ENCODE peak calls at places on chromosomes 2 and 18, in five cellular contexts. R is vagina, K is left ventricle myocardium inferior, I is ovary, U is HFF-Myc. O is an unnamed sample.

GRCh38 chr2:118865106-118865505 is 17.7 kb upstream of the EN1 start:
- DNase-seq in I (no peak), U (peak; percentile 35), K (no peak), R (no peak), O (no peak)

GRCh38 chr2:76251342-76251741 is 540.6 kb upstream of the GCFC2 start:
- DNase-seq in R (no peak), K (no peak), I (no peak), U (no peak), O (no peak)

GRCh38 chr2:43950383-43951008 is 45.3 kb downstream of the LRPPRC start:
- DNase-seq in K (no peak), I (no peak), U (peak; percentile 6), R (no peak), O (no peak)

GRCh38 chr2:122750095-122750494 is 994.6 kb downstream of the TSN start:
- DNase-seq in R (no peak), K (no peak), U (no peak), I (no peak), O (no peak)

GRCh38 chr2:128563348-128563687 is 244.7 kb upstream of the HS6ST1 start:
- DNase-seq in U (peak; percentile 41), R (no peak), I (peak; percentile 82), K (peak; percentile 68), O (no peak)

GRCh38 chr2:11663427-11663826 is 6.6 kb downstream of the NTSR2 start:
- DNase-seq in U (peak; percentile 46), K (no peak), R (no peak), I (no peak), O (no peak)

GRCh38 chr2:10911291-10912075 is at the start of gene KCNF1:
- DNase-seq in K (no peak), R (no peak), I (no peak), U (no peak), O (no peak)

GRCh38 chr2:221025397-221025796 is 546.7 kb downstream of the EPHA4 start:
- DNase-seq in R (no peak), U (no peak), I (no peak), K (no peak), O (no peak)

GRCh38 chr2:120864981-120865380 is 129.3 kb downstream of the GLI2 start:
- DNase-seq in K (no peak), R (no peak), I (no peak), U (no peak), O (no peak)

GRCh38 chr2:26768759-26769500 is 4.8 kb downstream of the SLC35F6 start:
- DNase-seq in R (no peak), I (no peak), U (no peak), K (peak; percentile 66), O (no peak)

GRCh38 chr18:29874519-29875098 is 1167.9 kb downstream of the DSC3 start:
- DNase-seq in K (no peak), I (no peak), R (no peak), U (peak; percentile 11), O (no peak)

GRCh38 chr18:12908706-12909105 is 24.7 kb upstream of the PTPN2 start:
- DNase-seq in U (no peak), R (no peak), I (no peak), K (no peak), O (no peak)

GRCh38 chr18:14925281-14925709 is 177.3 kb downstream of the ANKRD30B start:
- DNase-seq in I (no peak), K (no peak), R (no peak), U (no peak), O (no peak)

GRCh38 chr2:190328748-190329147 is 9.1 kb upstream of the HIBCH start:
- DNase-seq in U (no peak), I (no peak), R (no peak), K (no peak), O (no peak)

GRCh38 chr2:120525056-120526046 is 179.4 kb downstream of the INHBB start:
- DNase-seq in U (no peak), I (no peak), K (no peak), R (no peak), O (no peak)

GRCh38 chr2:190910341-190911136 is 29.9 kb downstream of the GLS start:
- DNase-seq in K (no peak), U (no peak), R (no peak), I (no peak), O (no peak)

GRCh38 chr2:140643761-140644187 is 1487.0 kb downstream of the LRP1B start:
- DNase-seq in U (no peak), I (no peak), R (no peak), K (no peak), O (no peak)

GRCh38 chr18:46156124-46156745 is 52.0 kb downstream of the HAUS1 start:
- DNase-seq in K (no peak), I (no peak), R (no peak), U (no peak), O (no peak)

GRCh38 chr2:42922293-42922692 is 129.9 kb upstream of the HAAO start:
- DNase-seq in K (no peak), R (no peak), I (peak; percentile 16), U (no peak), O (no peak)

GRCh38 chr18:62802523-62802922 is 87.2 kb downstream of the PHLPP1 start:
- DNase-seq in R (no peak), K (no peak), I (no peak), U (no peak), O (no peak)

GRCh38 chr2:239586651-239587310 is 186.0 kb upstream of the HDAC4 start:
- DNase-seq in K (no peak), U (no peak), I (no peak), R (no peak), O (no peak)

GRCh38 chr2:189927823-189928222 is 134.7 kb downstream of the MSTN start:
- DNase-seq in R (no peak), I (no peak), K (no peak), U (no peak), O (no peak)

GRCh38 chr18:13471495-13471845 is 252.9 kb downstream of the LDLRAD4 start:
- DNase-seq in K (no peak), U (no peak), I (no peak), R (no peak), O (no peak)

GRCh38 chr2:60794271-60794863 is 38.3 kb downstream of the PAPOLG start:
- DNase-seq in I (no peak), U (no peak), R (no peak), K (no peak), O (no peak)

GRCh38 chr2:9422321-9423099 is 818 bp downstream of the ITGB1BP1 start:
- DNase-seq in I (peak; percentile 54), U (no peak), R (no peak), K (peak; percentile 39), O (no peak)

GRCh38 chr2:154762638-154763037 is 64.1 kb downstream of the KCNJ3 start:
- DNase-seq in U (no peak), R (no peak), K (no peak), I (no peak), O (no peak)

GRCh38 chr2:69216535-69217332 is 170.3 kb downstream of the GFPT1 start:
- DNase-seq in U (no peak), R (no peak), I (no peak), K (peak; percentile 21), O (no peak)

GRCh38 chr2:181440919-181441318 is 16.3 kb upstream of the ITGA4 start:
- DNase-seq in U (no peak), I (no peak), K (no peak), R (no peak), O (no peak)

GRCh38 chr2:824954-825353 is 125.7 kb upstream of the SNTG2 start:
- DNase-seq in I (no peak), K (no peak), U (no peak), R (no peak), O (no peak)

GRCh38 chr2:100417745-100418090 is 250 bp upstream of the CHST10 start:
- DNase-seq in I (no peak), R (no peak), U (no peak), K (no peak), O (no peak)

GRCh38 chr2:100418563-100418962 is 1.1 kb upstream of the CHST10 start:
- DNase-seq in K (no peak), U (no peak), R (no peak), I (no peak), O (no peak)

GRCh38 chr2:100416397-100416938 is 1.0 kb downstream of the CHST10 start:
- DNase-seq in R (no peak), K (no peak), I (no peak), U (no peak), O (no peak)

GRCh38 chr2:100413586-100413985 is 3.9 kb downstream of the CHST10 start:
- DNase-seq in K (no peak), I (no peak), R (no peak), U (no peak), O (no peak)

GRCh38 chr2:100416939-100417744 is at the start of gene CHST10:
- DNase-seq in R (no peak), K (peak; percentile 62), U (no peak), I (peak; percentile 75), O (no peak)
- TF ChIP-seq CTCF in R (no peak), K (no peak), U (no peak), I (no peak), O (no peak)

GRCh38 chr2:176105078-176105726 is 1.9 kb upstream of the HOXD11 start:
- DNase-seq in U (no peak), I (peak; percentile 9), K (no peak), R (no peak), O (no peak)
- H3K4me3 ChIP-seq in U (peak overlapping the region; percentile 44), I (peak overlapping the region; percentile 32), K (peak overlapping the region; percentile 19), R (peak overlapping the region; percentile 59), O (no peak overlapping the region)

GRCh38 chr2:25266399-25266798 is 75.3 kb downstream of the DNMT3A start:
- DNase-seq in I (no peak), U (no peak), R (no peak), K (no peak), O (no peak)
- TF ChIP-seq CTCF in I (no peak), U (no peak), R (no peak), K (no peak), O (no peak)

DNA sequence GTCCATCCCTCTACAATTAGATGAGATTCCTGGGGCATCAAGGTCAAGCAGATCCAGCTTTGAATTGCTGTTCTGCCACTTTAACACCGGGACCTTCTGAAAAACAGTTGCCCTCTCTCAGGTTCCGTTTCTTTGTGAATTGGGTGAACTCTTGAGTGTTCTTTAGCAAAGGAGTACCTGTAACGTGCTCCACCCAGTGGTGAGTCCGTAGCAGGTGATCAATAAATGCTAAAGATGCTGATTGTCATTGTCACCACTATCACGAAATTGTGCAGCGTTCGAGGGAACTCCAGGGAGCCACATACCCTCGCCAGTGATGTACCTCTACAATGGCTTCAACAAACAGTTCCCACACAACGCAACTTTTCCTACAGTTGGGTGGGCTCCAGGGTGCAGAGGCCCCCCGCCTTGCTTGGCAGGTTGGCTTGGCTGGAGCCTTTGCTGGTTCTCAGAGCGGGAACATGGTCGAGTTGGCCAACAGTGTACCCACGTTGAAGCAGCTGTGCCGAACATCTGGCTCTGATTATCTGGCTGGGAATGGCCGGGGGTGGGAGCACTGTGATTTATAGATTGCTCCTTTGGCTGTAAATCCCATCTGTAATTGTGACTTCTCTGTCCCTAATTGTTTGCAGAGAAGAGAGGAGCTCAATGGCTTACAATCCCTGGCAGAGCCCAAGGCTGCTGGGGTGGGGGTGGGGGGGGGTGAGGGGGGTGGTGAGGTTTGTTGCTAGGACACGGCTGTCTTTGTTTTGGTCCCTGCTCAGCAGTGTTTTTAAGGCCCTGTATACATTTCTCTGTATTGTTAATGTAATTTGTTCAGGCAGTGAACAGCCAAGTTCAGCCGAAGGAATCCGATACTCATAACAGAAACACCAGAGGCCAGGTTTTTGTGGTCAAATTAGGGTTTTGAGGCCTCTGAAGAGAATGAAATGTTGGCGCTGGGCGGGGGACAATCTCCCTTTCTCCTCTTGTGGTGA is 82.2 kb downstream of the TCF7L1 start:
- DNase-seq in R (no peak), U (peak; percentile 89), K (no peak), I (peak; percentile 27), O (no peak)
- H3K4me3 ChIP-seq in R (no peak overlapping the region), U (no peak overlapping the region), K (no peak overlapping the region), I (no peak overlapping the region), O (no peak overlapping the region)